ENCODE peak calls at places on chromosomes 16 and 17, in six cellular contexts. T is left colon; Z is left lobe of liver; J is stimulated activated naive B cell treated with anti-CD40 and anti-IgM and Interleukin-4, amounts not matched to agents 10 μg/mL and 1 μg/mL and 100 μg/mL, for 72 hours; V is iPS-NIHi11; X is spleen. D is an unnamed sample.

GRCh38 chr17:4931974-4932373 is at the start of gene GP1BA:
- DNase-seq in T (no peak), Z (no peak), J (no peak), V (no peak), X (no peak), D (no peak)

GRCh38 chr16:396605-397004 is 394 bp upstream of the NME4 start:
- DNase-seq in T (no peak), Z (no peak), J (no peak), V (no peak), X (no peak), D (no peak)

GRCh38 chr17:21313320-21313719 is 28.8 kb downstream of the MAP2K3 start:
- DNase-seq in T (peak), Z (no peak), J (no peak), V (no peak), X (peak), D (no peak)

GRCh38 chr17:51640108-51640622 is 379.8 kb downstream of the UTP18 start:
- DNase-seq in T (no peak), Z (no peak), J (no peak), V (peak), X (no peak), D (no peak)

GRCh38 chr17:17350491-17351355 is 47.5 kb downstream of the NT5M start:
- DNase-seq in T (no peak), Z (no peak), J (no peak), V (peak), X (peak), D (no peak)

GRCh38 chr17:31074772-31075538 is 19.8 kb upstream of the NF1 start:
- DNase-seq in T (no peak), Z (no peak), J (no peak), V (peak), X (no peak), D (no peak)

GRCh38 chr17:2990396-2990795 is 73.0 kb downstream of the OR1D5 start:
- DNase-seq in T (no peak), Z (no peak), J (no peak), V (no peak), X (peak), D (peak)

GRCh38 chr16:87061521-87061920 is 255.7 kb downstream of the C16orf95 start:
- DNase-seq in T (no peak), Z (no peak), J (no peak), V (no peak), X (no peak), D (no peak)

D was measured in right lobe of liver.